ENCODE peak calls at places on chromosome 21, in ten cellular contexts. I is A549; C is HT-29; W is HS-27A; Y is activated CD4-positive, alpha-beta T cell treated with anti-CD3 and anti-CD28 coated beads, Interleukin-2, amount 50 U/mL, for 1 hour; V is AML-193; B is lung; K is DMS53; P is nucleus accumbens; L is hepatic stellate cell. E is an unnamed sample.

GRCh38 chr21:15309022-15309590 is 244.3 kb upstream of the NRIP1 start:
- DNase-seq in Y (no peak), P (no peak), V (no peak), I (no peak), K (no peak), C (no peak), B (no peak), W (no peak), L (no peak), E (no peak)

GRCh38 chr21:43193651-43194302 is 25.0 kb downstream of the CRYAA start:
- DNase-seq in L (peak), I (no peak), C (no peak), K (no peak), Y (no peak), B (no peak), W (no peak), V (no peak), P (no peak), E (no peak)

GRCh38 chr21:17416139-17416538 is 96.7 kb upstream of the CXADR start:
- DNase-seq in I (no peak), C (no peak), Y (no peak), V (no peak), L (no peak), K (no peak), P (no peak), B (no peak), W (no peak), E (no peak)

GRCh38 chr21:33399821-33400220 is 3.4 kb upstream of the IFNGR2 start:
- DNase-seq in W (no peak), V (no peak), P (no peak), Y (no peak), K (no peak), I (no peak), B (no peak), L (no peak), C (no peak), E (no peak)

GRCh38 chr21:45076245-45076661 is 1.9 kb downstream of the ADARB1 start:
- DNase-seq in K (no peak), W (no peak), V (no peak), B (no peak), L (no peak), P (no peak), I (no peak), Y (no peak), C (no peak), E (no peak)

GRCh38 chr21:34345091-34345871 is 18.5 kb upstream of the KCNE2 start:
- DNase-seq in Y (no peak), K (no peak), L (no peak), C (no peak), W (no peak), B (no peak), I (no peak), P (no peak), V (no peak), E (peak)

GRCh38 chr21:45876381-45877159 is 105.0 kb upstream of the COL6A1 start:
- DNase-seq in C (no peak), Y (no peak), I (no peak), K (no peak), W (no peak), L (no peak), B (no peak), P (no peak), V (no peak), E (no peak)

GRCh38 chr21:35581640-35582039 is 478.7 kb downstream of the SETD4 start:
- DNase-seq in L (no peak), B (no peak), K (no peak), Y (no peak), I (no peak), C (no peak), W (no peak), P (no peak), V (no peak), E (no peak)

GRCh38 chr21:42245348-42246185 is 26.6 kb downstream of the ABCG1 start:
- DNase-seq in V (no peak), W (no peak), C (no peak), P (no peak), K (no peak), B (no peak), L (no peak), Y (no peak), I (no peak), E (no peak)

GRCh38 chr21:26964379-26964778 is 2.5 kb downstream of the ADAMTS5 start:
- DNase-seq in Y (no peak), V (no peak), W (no peak), L (peak), C (no peak), I (no peak), K (no peak), B (peak), P (no peak), E (peak)

GRCh38 chr21:33828083-33828482 is 87.5 kb downstream of the ATP5PO start:
- DNase-seq in Y (no peak), L (no peak), C (no peak), W (no peak), K (no peak), B (no peak), V (no peak), I (no peak), P (no peak), E (peak)

E was measured in vagina.